ENCODE peak calls at places on chromosomes 12 and 14, in ten cellular contexts. H, S, E, R, M, Q, C, Y, L and D are unnamed samples. For H3K9me3 and H3K4me1, the result is how much of the 10 kb centered on the place peaks cover.

GRCh38 chr14:53850714-53851296 is 105.8 kb downstream of the BMP4 start:
- DNase-seq in H (no peak), S (no peak), E (no peak), R (no peak), M (no peak), Q (no peak), C (no peak), Y (no peak), L (no peak), D (no peak)

GRCh38 chr12:7068994-7069346 is 8.5 kb downstream of the C1S start:
- DNase-seq in H (no peak), S (no peak), E (no peak), R (no peak), M (no peak), Q (no peak), C (no peak), Y (no peak), L (no peak), D (no peak)

GRCh38 chr12:76747245-76747644 is 16.7 kb upstream of the ZDHHC17 start:
- DNase-seq in H (no peak), S (no peak), E (no peak), R (no peak), M (no peak), Q (no peak), C (no peak), Y (no peak), L (no peak), D (no peak)

GRCh38 chr14:77623201-77623600 is 6.8 kb upstream of the SPTLC2 start:
- DNase-seq in H (no peak), S (peak), E (no peak), R (no peak), M (no peak), Q (no peak), C (no peak), Y (no peak), L (no peak), D (no peak)

GRCh38 chr12:109599087-109599486 is 25.5 kb downstream of the MVK start:
- DNase-seq in H (no peak), S (no peak), E (no peak), R (no peak), M (no peak), Q (no peak), C (no peak), Y (no peak), L (no peak), D (peak)

GRCh38 chr12:75585309-75585708 is 73.9 kb upstream of the KRR1 start:
- DNase-seq in H (no peak), S (no peak), E (no peak), R (no peak), M (no peak), Q (no peak), C (no peak), Y (no peak), L (no peak), D (no peak)

GRCh38 chr14:101539929-101540328 is 21.4 kb upstream of the DIO3 start:
- DNase-seq in H (no peak), S (no peak), E (no peak), R (no peak), M (no peak), Q (no peak), C (no peak), Y (no peak), L (no peak), D (no peak)

GRCh38 chr12:102811125-102811737 is 105.8 kb downstream of the PAH start:
- DNase-seq in H (no peak), S (no peak), E (no peak), R (no peak), M (no peak), Q (no peak), C (no peak), Y (no peak), L (no peak), D (no peak)

GRCh38 chr12:117854339-117855012 is 114.3 kb downstream of the KSR2 start:
- DNase-seq in H (no peak), S (no peak), E (no peak), R (peak), M (no peak), Q (no peak), C (peak), Y (no peak), L (peak), D (no peak)

GRCh38 chr14:64801800-64802199 is 77.9 kb downstream of the SPTB start:
- DNase-seq in H (no peak), S (no peak), E (no peak), R (no peak), M (no peak), Q (no peak), C (no peak), Y (no peak), L (no peak), D (no peak)

GRCh38 chr12:26282339-26282945 is 87.1 kb downstream of the SSPN start:
- DNase-seq in H (no peak), S (no peak), E (no peak), R (no peak), M (no peak), Q (no peak), C (no peak), Y (no peak), L (no peak), D (no peak)

GRCh38 chr12:106141452-106141851 is 2.7 kb upstream of the NUAK1 start:
- DNase-seq in H (no peak), S (no peak), E (no peak), R (no peak), M (no peak), Q (no peak), C (no peak), Y (no peak), L (no peak), D (no peak)

GRCh38 chr12:52230364-52231281 is 2.4 kb upstream of the KRT7 start:
- DNase-seq in H (no peak), S (peak), E (peak), R (peak), M (peak), Q (no peak), C (no peak), Y (peak), L (peak), D (no peak)

GRCh38 chr12:116628450-116628793 is 69.2 kb downstream of the MAP1LC3B2 start:
- DNase-seq in H (no peak), S (no peak), E (no peak), R (no peak), M (no peak), Q (no peak), C (no peak), Y (no peak), L (no peak), D (no peak)

GRCh38 chr14:97416550-97416949 is 619.4 kb downstream of the VRK1 start:
- DNase-seq in H (no peak), S (no peak), E (no peak), R (no peak), M (no peak), Q (no peak), C (no peak), Y (no peak), L (no peak), D (no peak)

GRCh38 chr12:11014234-11014633 is 8.2 kb downstream of the TAS2R19 start:
- DNase-seq in H (no peak), S (no peak), E (no peak), R (no peak), M (no peak), Q (no peak), C (no peak), Y (no peak), L (no peak), D (no peak)

GRCh38 chr12:27018071-27018470 is 3.9 kb upstream of the TM7SF3 start:
- DNase-seq in H (no peak), S (no peak), E (no peak), R (no peak), M (no peak), Q (no peak), C (no peak), Y (no peak), L (no peak), D (no peak)

GRCh38 chr12:2553388-2554126 is 241.2 kb upstream of the FKBP4 start:
- DNase-seq in H (no peak), S (no peak), E (no peak), R (no peak), M (peak), Q (no peak), C (no peak), Y (no peak), L (no peak), D (no peak)

GRCh38 chr14:56482306-56482705 is 97.3 kb upstream of the TMEM260 start:
- DNase-seq in H (no peak), S (no peak), E (no peak), R (no peak), M (no peak), Q (no peak), C (no peak), Y (no peak), L (no peak), D (no peak)

GRCh38 chr14:73173092-73173735 is 36.9 kb downstream of the PSEN1 start:
- DNase-seq in H (no peak), S (no peak), E (no peak), R (no peak), M (no peak), Q (no peak), C (no peak), Y (no peak), L (no peak), D (no peak)

GRCh38 chr14:61619494-61619893 is 75.8 kb upstream of the HIF1A start:
- DNase-seq in H (no peak), S (no peak), E (no peak), R (no peak), M (no peak), Q (no peak), C (no peak), Y (no peak), L (no peak), D (no peak)

GRCh38 chr14:61618448-61618847 is 76.9 kb upstream of the HIF1A start:
- DNase-seq in H (no peak), S (no peak), E (no peak), R (no peak), M (no peak), Q (no peak), C (no peak), Y (no peak), L (no peak), D (no peak)

GRCh38 chr14:61615743-61616523 is 79.4 kb upstream of the HIF1A start:
- DNase-seq in H (no peak), S (no peak), E (no peak), R (no peak), M (no peak), Q (no peak), C (peak), Y (no peak), L (no peak), D (peak)

GRCh38 chr14:61614693-61615092 is 80.6 kb upstream of the HIF1A start:
- DNase-seq in H (no peak), S (no peak), E (no peak), R (no peak), M (no peak), Q (no peak), C (no peak), Y (no peak), L (no peak), D (no peak)

GRCh38 chr14:61616524-61617185 is 78.7 kb upstream of the HIF1A start:
- DNase-seq in H (no peak), S (no peak), E (no peak), R (no peak), M (no peak), Q (no peak), C (no peak), Y (no peak), L (no peak), D (no peak)
- H3K27ac ChIP-seq in H (no peak), S (no peak), E (no peak), R (no peak), M (no peak), Q (no peak), C (peak), Y (no peak), L (no peak), D (no peak)

DNA sequence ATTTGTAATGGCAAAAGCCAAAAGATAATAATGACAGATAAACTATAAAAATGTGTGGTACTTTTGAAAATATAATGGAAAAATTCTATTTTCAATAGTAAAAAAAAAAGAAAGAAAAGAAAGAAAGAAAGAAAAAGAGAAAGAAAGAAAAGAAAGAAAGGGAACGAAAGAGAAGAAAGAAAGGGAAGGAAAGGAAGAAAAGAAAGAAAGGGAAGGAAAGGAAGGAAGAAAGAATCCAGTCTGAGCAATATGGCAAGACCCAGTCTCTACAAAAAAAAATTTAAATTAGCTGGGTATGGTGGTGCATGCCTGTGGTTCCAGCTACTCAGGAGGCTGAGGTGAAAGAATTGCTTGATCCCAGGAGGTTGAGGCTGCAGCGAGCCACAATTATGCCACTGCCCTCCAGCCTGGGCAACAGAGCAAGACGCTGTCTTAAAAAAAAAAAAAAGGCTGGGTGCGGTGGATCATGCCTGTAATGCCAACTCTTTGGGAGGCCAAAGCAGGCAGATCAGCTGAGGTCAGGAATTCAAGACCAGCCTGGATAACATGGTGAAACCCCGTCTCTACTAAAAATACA is 38.4 kb downstream of the EAPP start:
- DNase-seq in H (no peak), S (no peak), E (no peak), R (no peak), M (no peak), Q (no peak), C (no peak), Y (no peak), L (no peak), D (no peak)
- H3K9me3 ChIP-seq in H (under half), S (under half), E (under half), R (under half), M (under half), Q (under half), C (under half), Y (under half), L (under half), D (under half)

DNA sequence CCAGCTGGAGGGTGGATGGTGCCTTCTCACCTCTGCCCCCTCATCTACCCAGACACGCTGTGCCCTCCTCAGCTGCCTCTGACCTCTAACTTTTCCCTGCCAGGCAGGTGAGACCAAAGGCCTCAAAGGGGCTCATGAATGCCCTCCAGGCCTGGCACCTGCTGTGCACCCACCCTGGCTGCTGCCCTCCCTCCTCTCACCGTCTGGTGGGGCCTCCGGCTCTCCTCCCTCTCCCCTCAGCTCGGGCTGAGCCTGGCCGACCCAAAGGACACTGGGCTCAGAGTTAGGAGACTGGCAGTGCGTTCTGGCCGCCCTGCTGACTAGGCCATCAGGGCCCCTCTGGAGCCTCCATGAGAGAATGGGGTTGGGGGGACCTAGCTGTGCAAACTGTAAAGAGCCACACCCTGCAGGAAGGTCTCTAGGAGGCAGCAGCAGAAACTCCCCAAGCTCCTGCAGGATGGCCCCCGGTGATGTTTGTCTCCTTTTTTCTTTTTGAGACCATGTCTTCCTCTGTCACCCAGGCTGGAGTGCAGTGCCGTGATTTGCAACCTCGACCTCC is 40.3 kb upstream of the PPP1R13B start:
- DNase-seq in H (no peak), S (no peak), E (no peak), R (no peak), M (no peak), Q (no peak), C (no peak), Y (no peak), L (no peak), D (no peak)
- H3K4me1 ChIP-seq in H (under half), S (under half), E (under half), R (under half), M (under half), Q (under half), C (half or more), Y (under half), L (under half), D (under half)

DNA sequence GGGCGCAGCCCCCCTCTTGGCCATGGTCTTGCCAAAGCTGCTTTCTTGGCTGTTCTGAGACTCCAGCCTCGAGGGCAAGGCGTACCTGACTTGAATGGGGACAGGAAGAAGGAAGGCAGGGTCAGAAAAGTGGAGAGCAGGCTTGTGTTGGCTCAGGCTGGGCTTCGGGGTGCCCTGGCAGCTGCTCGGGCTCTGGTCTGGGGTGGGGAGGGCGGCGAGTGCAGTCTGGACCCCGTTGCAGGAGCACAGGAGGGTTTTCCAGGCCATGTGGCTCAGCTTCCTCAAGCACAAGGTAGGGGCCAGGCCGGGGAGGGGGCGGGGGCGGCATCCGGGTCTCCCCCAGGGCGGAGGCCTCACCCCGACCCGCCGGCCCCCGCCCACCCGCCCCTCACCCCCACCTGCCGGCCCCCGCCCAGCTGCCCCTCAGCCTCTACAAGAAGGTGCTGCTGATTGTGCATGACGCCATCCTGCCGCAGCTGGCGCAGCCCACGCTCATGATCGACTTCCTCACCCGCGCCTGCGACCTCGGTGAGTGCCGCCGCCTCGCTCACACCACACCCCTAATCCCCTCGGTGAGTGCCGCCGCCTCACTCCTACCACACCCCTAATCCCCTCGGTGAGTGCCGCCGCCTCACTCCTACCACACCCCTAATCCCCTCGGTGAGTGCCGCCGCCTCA is 4.2 kb downstream of the NOC4L start:
- DNase-seq in H (no peak), S (no peak), E (no peak), R (peak), M (peak), Q (no peak), C (no peak), Y (peak), L (no peak), D (no peak)
- H3K27ac ChIP-seq in H (no peak), S (no peak), E (no peak), R (no peak), M (no peak), Q (no peak), C (no peak), Y (no peak), L (no peak), D (no peak)

DNA sequence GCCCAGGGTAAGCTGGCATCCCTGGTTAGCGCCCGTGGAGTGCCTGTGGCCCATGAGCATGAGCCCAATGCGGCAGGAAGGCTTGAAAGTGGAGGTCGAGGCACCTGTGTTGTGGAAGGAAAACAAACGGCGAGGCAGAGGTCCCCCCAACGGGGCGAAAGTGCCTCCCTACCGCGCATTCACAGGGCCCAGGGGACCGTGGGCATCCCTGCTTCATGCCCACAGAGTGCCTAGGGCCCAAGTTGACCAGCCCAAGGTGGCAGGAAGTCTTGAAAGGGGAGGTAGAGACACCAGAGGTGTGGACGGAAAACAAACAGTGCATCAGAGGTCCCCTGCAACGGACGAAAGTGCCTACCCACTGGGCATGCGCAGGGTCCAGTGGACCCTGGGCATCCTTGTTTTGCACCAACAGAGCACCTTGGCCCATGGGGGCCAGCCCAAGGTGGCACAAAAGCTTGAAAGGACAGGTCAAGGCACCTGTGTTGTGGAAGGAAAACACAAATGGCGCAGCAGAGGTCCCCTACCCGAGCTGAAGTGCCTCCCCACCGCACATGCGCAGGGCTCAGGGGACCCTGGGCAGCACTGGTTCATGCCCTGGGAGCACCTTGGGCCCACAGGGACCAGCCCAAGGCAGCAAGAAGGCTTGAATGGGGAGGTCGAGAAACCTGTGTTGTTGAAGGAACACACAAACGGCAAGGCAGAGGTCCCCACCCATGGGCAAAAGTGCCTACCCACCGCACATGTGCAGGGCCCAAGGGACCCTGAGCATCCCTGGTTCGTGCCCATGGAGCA is 377.5 kb downstream of the ALG10 start:
- DNase-seq in H (no peak), S (peak), E (peak), R (peak), M (peak), Q (no peak), C (peak), Y (peak), L (peak), D (peak)
- H3K9me3 ChIP-seq in H (under half), S (under half), E (under half), R (under half), M (under half), Q (under half), C (under half), Y (half or more), L (under half), D (under half)

DNA sequence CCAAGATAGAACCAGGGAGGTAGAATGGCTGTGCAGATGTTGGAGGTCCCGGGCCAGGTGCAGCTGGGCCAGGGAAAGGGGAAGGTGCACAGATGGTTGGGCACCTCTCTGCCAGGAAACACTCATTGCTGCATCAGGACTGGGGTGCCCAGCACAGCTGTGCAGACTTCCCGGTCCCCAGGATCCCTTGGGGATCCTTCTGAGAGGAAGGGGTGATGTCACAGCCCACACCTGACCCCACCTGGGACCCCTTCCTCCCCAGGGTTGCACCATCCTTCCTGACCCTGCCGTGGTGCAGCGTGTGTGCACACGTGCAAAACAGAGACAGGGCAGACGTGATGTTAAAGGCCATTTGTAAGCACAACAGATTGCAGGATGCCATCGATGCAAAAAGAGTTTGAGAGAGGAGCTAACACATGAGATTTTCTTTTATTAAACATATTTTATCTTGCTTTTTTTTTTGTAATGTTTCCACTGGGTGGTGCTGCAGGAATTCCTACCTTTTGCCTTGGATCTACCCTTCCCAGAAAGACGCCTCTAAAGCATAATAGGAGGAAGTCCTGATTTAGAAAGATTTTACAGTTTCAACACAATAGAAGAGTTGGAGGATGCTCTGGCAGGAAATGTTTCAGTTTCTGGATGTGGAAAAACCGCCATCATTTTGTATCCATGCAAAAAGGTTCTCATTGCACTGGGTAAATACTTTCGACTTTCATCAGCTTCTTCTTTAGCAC is 14.8 kb downstream of the ELK3 start:
- DNase-seq in H (no peak), S (no peak), E (peak), R (no peak), M (no peak), Q (no peak), C (no peak), Y (no peak), L (no peak), D (no peak)
- H3K4me1 ChIP-seq in H (under half), S (half or more), E (under half), R (under half), M (under half), Q (under half), C (half or more), Y (half or more), L (under half), D (under half)